ENCODE peak calls at places on chromosomes 13 and 19, in nine cellular contexts. J is pulmonary artery endothelial cell; S is AG10803; W is stimulated activated CD4-positive, alpha-beta T cell treated with anti-CD3 and anti-CD28 coated beads, Interleukin-1b, Interleukin-23, amount 100 ng/mL, for 1 hour; C is astrocyte; Q is transverse colon; M is lower lobe of right lung; K is amygdala; I is HT1080. Z is an unnamed sample.

GRCh38 chr13:73464758-73465628 is 406.2 kb downstream of the KLF5 start:
- DNase-seq in K (no peak), M (no peak), J (no peak), I (no peak), Q (peak), S (no peak), C (no peak), W (no peak), Z (no peak)

GRCh38 chr13:40026174-40026585 is 370.7 kb downstream of the COG6 start:
- DNase-seq in J (no peak), K (no peak), I (peak), M (no peak), C (peak), W (peak), Q (no peak), S (no peak), Z (no peak)

GRCh38 chr19:46009530-46010510 is 13.0 kb downstream of the PGLYRP1 start:
- DNase-seq in J (peak), S (peak), M (peak), I (peak), Q (peak), K (peak), W (peak), C (peak), Z (peak)

GRCh38 chr13:80931766-80932165 is 590.8 kb upstream of the SPRY2 start:
- DNase-seq in S (no peak), C (no peak), I (no peak), J (no peak), K (no peak), Q (no peak), M (no peak), W (no peak), Z (no peak)

GRCh38 chr19:14366529-14366928 is 14.7 kb upstream of the ADGRE5 start:
- DNase-seq in C (peak), J (no peak), I (peak), Q (peak), S (peak), K (no peak), M (peak), W (peak), Z (peak)

GRCh38 chr13:101965096-101965495 is 436.8 kb downstream of the FGF14 start:
- DNase-seq in S (no peak), J (no peak), W (no peak), C (no peak), I (peak), M (no peak), Q (no peak), K (no peak), Z (no peak)

GRCh38 chr19:55753401-55753800 is 5.5 kb upstream of the RFPL4A start:
- DNase-seq in W (no peak), K (no peak), C (no peak), J (no peak), I (no peak), S (no peak), Q (peak), M (no peak), Z (no peak)

GRCh38 chr19:33186835-33187540 is 7.1 kb upstream of the LRP3 start:
- DNase-seq in Q (peak), S (no peak), W (no peak), K (no peak), C (no peak), M (peak), I (no peak), J (no peak), Z (no peak)

GRCh38 chr19:43759515-43759914 is 4.8 kb upstream of the SMG9 start:
- DNase-seq in M (no peak), S (peak), C (peak), K (no peak), I (peak), J (no peak), Q (no peak), W (no peak), Z (peak)

GRCh38 chr13:94009696-94010095 is 469.8 kb downstream of the DCT start:
- DNase-seq in K (no peak), M (no peak), C (peak), Q (no peak), I (no peak), W (no peak), J (no peak), S (peak), Z (peak)

GRCh38 chr19:51458899-51459592 is 792 bp upstream of the SIGLEC8 start:
- DNase-seq in I (no peak), Q (no peak), C (no peak), K (no peak), M (no peak), W (no peak), S (no peak), J (no peak), Z (no peak)

GRCh38 chr19:49327878-49328544 is 3.0 kb upstream of the SLC6A16 start:
- DNase-seq in I (peak), J (no peak), M (no peak), Q (no peak), K (no peak), C (no peak), W (peak), S (peak), Z (peak)

GRCh38 chr13:52127783-52128702 is 830 bp downstream of the NEK5 start:
- DNase-seq in C (peak), W (no peak), S (peak), K (peak), J (no peak), Q (peak), M (peak), I (peak), Z (peak)

Z was measured in bronchial epithelial cell.